ENCODE peak calls at places on chromosomes 1 and 21, in nine cellular contexts. One of them, this sample, is unnamed.
A peak's percentile ranks its signal among the peaks of the same experiment; 100 is the strongest.

GRCh38 chr1:83639785-83640184 is 359.1 kb downstream of the TTLL7 start:
- DNase-seq in GM12865: no peak
- DNase-seq in choroid plexus epithelial cell: no peak
- DNase-seq in GM23248: no peak
- DNase-seq in H7: no peak
- DNase-seq in cardiac fibroblast: no peak
- DNase-seq in AG10803: no peak
- DNase-seq in transverse colon: no peak
- DNase-seq in K562: no peak
- DNase-seq in this sample: no peak

GRCh38 chr1:229410692-229411433 is 23.0 kb downstream of the ACTA1 start:
- DNase-seq in GM12865: no peak
- DNase-seq in choroid plexus epithelial cell: peak; percentile 16
- DNase-seq in GM23248: peak; percentile 80
- DNase-seq in H7: peak; percentile 80
- DNase-seq in cardiac fibroblast: peak; percentile 46
- DNase-seq in AG10803: peak; percentile 46
- DNase-seq in transverse colon: peak; percentile 46
- DNase-seq in K562: no peak
- DNase-seq in this sample: peak; percentile 29

GRCh38 chr1:165678509-165678908 is 19.9 kb downstream of the ALDH9A1 start:
- DNase-seq in GM12865: no peak
- DNase-seq in choroid plexus epithelial cell: no peak
- DNase-seq in GM23248: no peak
- DNase-seq in H7: no peak
- DNase-seq in cardiac fibroblast: no peak
- DNase-seq in AG10803: no peak
- DNase-seq in transverse colon: no peak
- DNase-seq in K562: no peak
- DNase-seq in this sample: no peak

GRCh38 chr1:166350490-166350889 is 183.7 kb upstream of the FAM78B start:
- DNase-seq in GM12865: no peak
- DNase-seq in choroid plexus epithelial cell: no peak
- DNase-seq in GM23248: no peak
- DNase-seq in H7: peak; percentile 66
- DNase-seq in cardiac fibroblast: no peak
- DNase-seq in AG10803: no peak
- DNase-seq in transverse colon: no peak
- DNase-seq in K562: no peak
- DNase-seq in this sample: no peak

GRCh38 chr1:9112961-9113880 is 15.7 kb downstream of the GPR157 start:
- DNase-seq in GM12865: no peak
- DNase-seq in choroid plexus epithelial cell: no peak
- DNase-seq in GM23248: no peak
- DNase-seq in H7: no peak
- DNase-seq in cardiac fibroblast: no peak
- DNase-seq in AG10803: no peak
- DNase-seq in transverse colon: peak; percentile 26
- DNase-seq in K562: no peak
- DNase-seq in this sample: no peak

GRCh38 chr1:28365864-28366263 is 3.7 kb upstream of the PHACTR4 start:
- DNase-seq in GM12865: no peak
- DNase-seq in choroid plexus epithelial cell: no peak
- DNase-seq in GM23248: no peak
- DNase-seq in H7: no peak
- DNase-seq in cardiac fibroblast: no peak
- DNase-seq in AG10803: no peak
- DNase-seq in transverse colon: peak; percentile 49
- DNase-seq in K562: no peak
- DNase-seq in this sample: no peak

GRCh38 chr1:12551584-12551983 is 66.4 kb downstream of the DHRS3 start:
- DNase-seq in GM12865: no peak
- DNase-seq in choroid plexus epithelial cell: no peak
- DNase-seq in GM23248: no peak
- DNase-seq in H7: no peak
- DNase-seq in cardiac fibroblast: no peak
- DNase-seq in AG10803: no peak
- DNase-seq in transverse colon: no peak
- DNase-seq in K562: no peak
- DNase-seq in this sample: no peak

GRCh38 chr1:18954270-18955071 is 2.0 kb downstream of the IFFO2 start:
- DNase-seq in GM12865: no peak
- DNase-seq in choroid plexus epithelial cell: peak; percentile 44
- DNase-seq in GM23248: peak; percentile 63
- DNase-seq in H7: peak; percentile 40
- DNase-seq in cardiac fibroblast: peak; percentile 45
- DNase-seq in AG10803: no peak
- DNase-seq in transverse colon: no peak
- DNase-seq in K562: no peak
- DNase-seq in this sample: no peak

GRCh38 chr1:115220340-115221030 is 117.6 kb downstream of the NGF start:
- DNase-seq in GM12865: no peak
- DNase-seq in choroid plexus epithelial cell: no peak
- DNase-seq in GM23248: no peak
- DNase-seq in H7: no peak
- DNase-seq in cardiac fibroblast: no peak
- DNase-seq in AG10803: no peak
- DNase-seq in transverse colon: no peak
- DNase-seq in K562: no peak
- DNase-seq in this sample: no peak

GRCh38 chr1:4312024-4312423 is 342.4 kb upstream of the AJAP1 start:
- DNase-seq in GM12865: no peak
- DNase-seq in choroid plexus epithelial cell: no peak
- DNase-seq in GM23248: no peak
- DNase-seq in H7: no peak
- DNase-seq in cardiac fibroblast: no peak
- DNase-seq in AG10803: no peak
- DNase-seq in transverse colon: no peak
- DNase-seq in K562: no peak
- DNase-seq in this sample: no peak

GRCh38 chr1:100478816-100479215 is 59.1 kb upstream of the GPR88 start:
- DNase-seq in GM12865: no peak
- DNase-seq in choroid plexus epithelial cell: no peak
- DNase-seq in GM23248: no peak
- DNase-seq in H7: no peak
- DNase-seq in cardiac fibroblast: no peak
- DNase-seq in AG10803: no peak
- DNase-seq in transverse colon: no peak
- DNase-seq in K562: no peak
- DNase-seq in this sample: no peak

GRCh38 chr1:176811896-176812295 is 348.9 kb downstream of the PAPPA2 start:
- DNase-seq in GM12865: no peak
- DNase-seq in choroid plexus epithelial cell: no peak
- DNase-seq in GM23248: no peak
- DNase-seq in H7: no peak
- DNase-seq in cardiac fibroblast: no peak
- DNase-seq in AG10803: no peak
- DNase-seq in transverse colon: no peak
- DNase-seq in K562: no peak
- DNase-seq in this sample: no peak

GRCh38 chr1:10168912-10169514 is 41.4 kb upstream of the KIF1B start:
- DNase-seq in GM12865: peak; percentile 67
- DNase-seq in choroid plexus epithelial cell: no peak
- DNase-seq in GM23248: no peak
- DNase-seq in H7: no peak
- DNase-seq in cardiac fibroblast: no peak
- DNase-seq in AG10803: no peak
- DNase-seq in transverse colon: no peak
- DNase-seq in K562: no peak
- DNase-seq in this sample: no peak

GRCh38 chr1:62693123-62693522 is 4.9 kb upstream of the DOCK7 start:
- DNase-seq in GM12865: no peak
- DNase-seq in choroid plexus epithelial cell: no peak
- DNase-seq in GM23248: no peak
- DNase-seq in H7: no peak
- DNase-seq in cardiac fibroblast: no peak
- DNase-seq in AG10803: no peak
- DNase-seq in transverse colon: no peak
- DNase-seq in K562: no peak
- DNase-seq in this sample: no peak

GRCh38 chr1:109931189-109931672 is 20.6 kb downstream of the CSF1 start:
- DNase-seq in GM12865: no peak
- DNase-seq in choroid plexus epithelial cell: peak; percentile 87
- DNase-seq in GM23248: peak; percentile 43
- DNase-seq in H7: peak; percentile 93
- DNase-seq in cardiac fibroblast: peak; percentile 86
- DNase-seq in AG10803: peak; percentile 67
- DNase-seq in transverse colon: peak; percentile 71
- DNase-seq in K562: peak; percentile 90
- DNase-seq in this sample: peak; percentile 44

GRCh38 chr1:212257157-212257556 is 28.1 kb upstream of the PPP2R5A start:
- DNase-seq in GM12865: no peak
- DNase-seq in choroid plexus epithelial cell: no peak
- DNase-seq in GM23248: no peak
- DNase-seq in H7: no peak
- DNase-seq in cardiac fibroblast: no peak
- DNase-seq in AG10803: no peak
- DNase-seq in transverse colon: no peak
- DNase-seq in K562: no peak
- DNase-seq in this sample: no peak

GRCh38 chr1:3687509-3687908 is 35.2 kb downstream of the TP73 start:
- DNase-seq in GM12865: no peak
- DNase-seq in choroid plexus epithelial cell: no peak
- DNase-seq in GM23248: no peak
- DNase-seq in H7: peak; percentile 87
- DNase-seq in cardiac fibroblast: no peak
- DNase-seq in AG10803: no peak
- DNase-seq in transverse colon: no peak
- DNase-seq in K562: no peak
- DNase-seq in this sample: no peak

GRCh38 chr1:45407888-45408287 is 67.6 kb upstream of the MUTYH start:
- DNase-seq in GM12865: no peak
- DNase-seq in choroid plexus epithelial cell: no peak
- DNase-seq in GM23248: no peak
- DNase-seq in H7: no peak
- DNase-seq in cardiac fibroblast: no peak
- DNase-seq in AG10803: no peak
- DNase-seq in transverse colon: no peak
- DNase-seq in K562: no peak
- DNase-seq in this sample: no peak
- H3K4me3 ChIP-seq in GM12865: no peak overlapping the region
- H3K4me3 ChIP-seq in choroid plexus epithelial cell: no peak overlapping the region
- H3K4me3 ChIP-seq in GM23248: no peak overlapping the region
- H3K4me3 ChIP-seq in H7: no peak overlapping the region
- H3K4me3 ChIP-seq in cardiac fibroblast: no peak overlapping the region
- H3K4me3 ChIP-seq in AG10803: no peak overlapping the region
- H3K4me3 ChIP-seq in transverse colon: no peak overlapping the region
- H3K4me3 ChIP-seq in K562: no peak overlapping the region
- H3K4me3 ChIP-seq in this sample: no peak overlapping the region

DNA sequence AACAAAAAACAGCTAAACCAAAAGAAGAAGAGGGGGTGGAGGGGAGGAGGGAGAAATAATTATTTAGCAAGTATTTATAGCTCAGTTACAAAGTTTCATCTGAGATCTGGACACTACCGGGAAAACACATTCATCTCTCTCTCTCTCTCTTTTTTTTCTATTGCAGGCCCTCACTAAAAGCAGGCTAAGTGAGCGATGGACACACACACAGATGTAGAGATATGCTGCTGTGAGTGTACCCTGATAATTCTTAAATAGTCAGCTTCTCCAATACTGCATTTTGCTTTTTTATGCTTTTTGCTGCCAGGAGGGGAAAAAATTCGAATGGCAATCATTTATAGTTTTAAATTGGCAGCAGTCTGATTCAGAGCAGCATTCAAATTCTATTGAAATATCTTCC is 65.0 kb downstream of the LPAR3 start:
- DNase-seq in GM12865: no peak
- DNase-seq in choroid plexus epithelial cell: no peak
- DNase-seq in GM23248: no peak
- DNase-seq in H7: no peak
- DNase-seq in cardiac fibroblast: no peak
- DNase-seq in AG10803: no peak
- DNase-seq in transverse colon: no peak
- DNase-seq in K562: no peak
- DNase-seq in this sample: no peak
- H3K4me3 ChIP-seq in GM12865: no peak overlapping the region
- H3K4me3 ChIP-seq in choroid plexus epithelial cell: no peak overlapping the region
- H3K4me3 ChIP-seq in GM23248: no peak overlapping the region
- H3K4me3 ChIP-seq in H7: no peak overlapping the region
- H3K4me3 ChIP-seq in cardiac fibroblast: no peak overlapping the region
- H3K4me3 ChIP-seq in AG10803: no peak overlapping the region
- H3K4me3 ChIP-seq in transverse colon: no peak overlapping the region
- H3K4me3 ChIP-seq in K562: no peak overlapping the region
- H3K4me3 ChIP-seq in this sample: no peak overlapping the region

GRCh38 chr21:44353200-44353970 is at the start of gene TRPM2:
- DNase-seq in GM12865: peak; percentile 76
- DNase-seq in choroid plexus epithelial cell: peak; percentile 36
- DNase-seq in GM23248: peak; percentile 37
- DNase-seq in H7: peak; percentile 21
- DNase-seq in cardiac fibroblast: peak; percentile 54
- DNase-seq in AG10803: peak; percentile 24
- DNase-seq in transverse colon: peak; percentile 52
- DNase-seq in K562: no peak
- DNase-seq in this sample: no peak
- H3K4me3 ChIP-seq in GM12865: peak within 1 kb of the TSS; percentile 28
- H3K4me3 ChIP-seq in choroid plexus epithelial cell: no peak within 1 kb of the TSS
- H3K4me3 ChIP-seq in GM23248: no peak within 1 kb of the TSS
- H3K4me3 ChIP-seq in H7: no peak within 1 kb of the TSS
- H3K4me3 ChIP-seq in cardiac fibroblast: no peak within 1 kb of the TSS
- H3K4me3 ChIP-seq in AG10803: no peak within 1 kb of the TSS
- H3K4me3 ChIP-seq in transverse colon: no peak within 1 kb of the TSS
- H3K4me3 ChIP-seq in K562: no peak within 1 kb of the TSS
- H3K4me3 ChIP-seq in this sample: no peak within 1 kb of the TSS

DNA sequence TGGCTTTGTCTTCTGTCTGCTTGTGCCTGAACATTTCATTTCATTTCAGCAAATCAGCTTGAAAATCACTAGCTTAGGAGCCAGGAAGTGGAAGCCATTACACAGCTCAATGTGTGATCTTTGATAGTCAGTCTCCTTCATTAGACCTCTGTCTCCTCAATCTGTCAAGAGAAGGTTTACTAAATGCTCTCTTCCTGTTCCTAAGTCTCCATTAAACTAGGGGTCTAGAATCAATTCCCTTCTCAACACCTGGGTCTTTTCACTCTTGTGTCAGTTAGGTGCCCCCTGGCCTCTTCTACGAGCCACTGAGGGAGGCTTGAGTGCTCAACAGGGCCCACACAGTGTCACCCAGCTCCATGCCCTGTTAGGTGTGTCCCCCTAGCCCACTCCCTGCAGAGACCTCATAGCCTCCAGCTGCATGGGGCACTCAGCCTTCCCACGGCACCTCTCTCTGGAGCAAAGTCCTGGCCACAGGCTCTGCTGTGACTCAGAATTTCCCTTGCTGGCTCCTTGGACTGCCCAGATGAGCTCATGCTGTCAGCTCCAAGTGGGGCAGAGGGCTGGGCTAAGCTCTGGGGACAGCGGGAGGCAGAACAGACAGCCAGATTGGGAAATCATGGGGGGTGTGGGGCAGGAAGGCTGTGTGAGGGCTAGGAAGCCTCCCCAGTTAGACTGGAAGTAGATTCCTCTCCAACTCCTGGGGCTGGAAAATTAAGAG is 115.7 kb upstream of the IPO9 start:
- DNase-seq in GM12865: no peak
- DNase-seq in choroid plexus epithelial cell: peak; percentile 100
- DNase-seq in GM23248: peak; percentile 100
- DNase-seq in H7: peak; percentile 32
- DNase-seq in cardiac fibroblast: peak; percentile 99
- DNase-seq in AG10803: peak; percentile 99
- DNase-seq in transverse colon: peak; percentile 88
- DNase-seq in K562: no peak
- DNase-seq in this sample: peak; percentile 98
- H3K4me3 ChIP-seq in GM12865: no peak overlapping the region
- H3K4me3 ChIP-seq in choroid plexus epithelial cell: no peak overlapping the region
- H3K4me3 ChIP-seq in GM23248: no peak overlapping the region
- H3K4me3 ChIP-seq in H7: no peak overlapping the region
- H3K4me3 ChIP-seq in cardiac fibroblast: no peak overlapping the region
- H3K4me3 ChIP-seq in AG10803: no peak overlapping the region
- H3K4me3 ChIP-seq in transverse colon: no peak overlapping the region
- H3K4me3 ChIP-seq in K562: no peak overlapping the region
- H3K4me3 ChIP-seq in this sample: no peak overlapping the region

This sample was measured in skeletal muscle cell.